ENCODE peak calls at places on chromosomes 16 and 17, in five cellular contexts. S is cardiac muscle cell, Y is prostate gland, J is tibial nerve, A is heart left ventricle. E is an unnamed sample.

GRCh38 chr16:87331241-87331801 is 14.1 kb upstream of the C16orf95 start:
- DNase-seq in S (no peak), Y (no peak), J (no peak), A (no peak), E (no peak)

GRCh38 chr17:17387461-17388362 is 84.5 kb downstream of the NT5M start:
- DNase-seq in S (no peak), Y (no peak), J (no peak), A (no peak), E (no peak)

GRCh38 chr17:31321481-31321880 is at the start of gene EVI2A:
- DNase-seq in S (peak; percentile 88), Y (no peak), J (no peak), A (peak; percentile 15), E (peak; percentile 54)

GRCh38 chr16:10521681-10522274 is 58.6 kb downstream of the EMP2 start:
- DNase-seq in S (peak; percentile 75), Y (peak; percentile 47), J (peak; percentile 69), A (peak; percentile 52), E (no peak)

GRCh38 chr17:13405080-13405479 is 196.6 kb downstream of the HS3ST3A1 start:
- DNase-seq in S (no peak), Y (no peak), J (no peak), A (no peak), E (no peak)

GRCh38 chr17:57924677-57925076 is 30.5 kb downstream of the CUEDC1 start:
- DNase-seq in S (no peak), Y (no peak), J (no peak), A (peak; percentile 39), E (no peak)

GRCh38 chr17:27413792-27414191 is 42.5 kb upstream of the KSR1 start:
- DNase-seq in S (no peak), Y (no peak), J (no peak), A (no peak), E (no peak)

GRCh38 chr17:2943971-2944370 is 119.4 kb downstream of the OR1D5 start:
- DNase-seq in S (peak; percentile 74), Y (no peak), J (no peak), A (no peak), E (no peak)

GRCh38 chr16:27572711-27573110 is 22.8 kb downstream of the KATNIP start:
- DNase-seq in S (peak; percentile 68), Y (no peak), J (peak; percentile 34), A (no peak), E (no peak)

GRCh38 chr16:17529982-17530760 is 59.4 kb upstream of the XYLT1 start:
- DNase-seq in S (no peak), Y (no peak), J (no peak), A (no peak), E (peak; percentile 15)

GRCh38 chr16:69772560-69773254 is 10.6 kb downstream of the WWP2 start:
- DNase-seq in S (peak; percentile 27), Y (no peak), J (no peak), A (no peak), E (no peak)

GRCh38 chr16:69443809-69444611 is 19.6 kb downstream of the CYB5B start:
- DNase-seq in S (peak; percentile 52), Y (peak; percentile 28), J (peak; percentile 17), A (peak; percentile 14), E (peak; percentile 8)

GRCh38 chr17:62064029-62064790 is 868 bp downstream of the MED13 start:
- DNase-seq in S (peak; percentile 32), Y (peak; percentile 21), J (no peak), A (no peak), E (no peak)

GRCh38 chr16:2852003-2852730 is 5.8 kb downstream of the PRSS22 start:
- DNase-seq in S (no peak), Y (no peak), J (no peak), A (no peak), E (no peak)

GRCh38 chr16:10922328-10923145 is 19.7 kb downstream of the DEXI start:
- DNase-seq in S (peak; percentile 54), Y (no peak), J (peak; percentile 30), A (peak; percentile 69), E (no peak)

GRCh38 chr16:4360538-4361021 is 9.5 kb upstream of the PAM16 start:
- DNase-seq in S (peak; percentile 26), Y (no peak), J (no peak), A (no peak), E (no peak)

DNA sequence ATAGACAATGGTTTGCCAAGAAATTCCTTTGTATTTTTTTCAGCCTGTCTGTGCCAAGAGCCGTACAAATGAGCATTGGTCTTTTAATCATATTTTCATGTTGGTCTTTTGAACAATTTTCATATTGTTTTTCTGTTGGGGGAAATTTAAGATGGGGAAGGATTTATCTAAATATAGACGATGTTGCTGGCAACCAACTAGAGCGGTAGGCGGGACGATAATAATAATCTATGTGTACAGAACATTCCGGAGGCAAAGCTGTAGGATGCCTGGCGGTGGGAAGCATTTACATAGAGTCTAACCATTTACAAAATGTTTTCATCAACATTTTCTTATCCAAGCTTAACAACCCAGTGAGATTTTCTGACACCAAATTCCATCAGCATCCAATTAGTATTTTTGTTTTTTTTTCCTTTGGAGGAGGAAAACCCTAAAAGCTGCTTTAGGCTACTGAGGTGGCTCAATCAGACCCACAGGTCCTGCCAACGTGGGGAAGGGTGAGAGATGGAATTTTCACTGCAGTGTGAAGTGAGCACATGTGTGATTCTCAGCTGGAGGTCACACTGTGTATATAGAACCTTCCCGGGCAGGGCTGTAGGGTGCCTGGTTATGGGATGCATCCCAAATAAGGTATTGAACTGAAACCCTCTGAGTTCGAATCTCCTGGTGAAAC is 11.7 kb upstream of the SEC14L1 start:
- DNase-seq in S (peak; percentile 69), Y (no peak), J (no peak), A (no peak), E (no peak)
- H3K27ac ChIP-seq in S (no peak overlapping the region), Y (no peak overlapping the region), J (peak overlapping the region; percentile 81), A (peak overlapping the region; percentile 88), E (no peak overlapping the region)

DNA sequence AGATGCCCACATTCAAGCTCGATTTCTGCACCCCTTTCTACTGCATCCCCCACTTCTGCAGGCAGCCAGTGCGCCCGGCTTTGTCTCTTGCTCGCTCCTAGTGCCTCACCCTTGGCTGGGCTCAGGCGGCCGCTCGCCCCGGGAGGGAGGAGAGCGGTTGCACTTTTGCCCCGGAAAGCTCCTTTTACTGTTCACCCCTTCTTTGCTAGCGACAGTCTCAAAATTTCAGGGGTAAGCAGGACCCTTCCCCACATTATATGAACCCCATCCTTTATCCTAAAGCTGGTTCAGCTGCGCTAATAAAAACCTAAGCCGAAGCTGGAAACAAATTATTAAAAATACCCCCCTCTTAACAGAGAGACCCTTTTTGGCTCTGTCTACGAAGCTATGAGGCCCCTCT is 987 bp downstream of the HOXB5 start:
- DNase-seq in S (no peak), Y (no peak), J (no peak), A (no peak), E (no peak)
- H3K27me3 ChIP-seq in S (peaks cover 100% of the 10 kb centered on the region), Y (peaks cover 39% of the 10 kb centered on the region), J (peaks cover 100% of the 10 kb centered on the region), A (peaks cover 95% of the 10 kb centered on the region), E (peaks cover 95% of the 10 kb centered on the region)

GRCh38 chr16:67028555-67029248 is at the start of gene CBFB:
- DNase-seq in S (peak; percentile 96), Y (peak; percentile 90), J (peak; percentile 84), A (peak; percentile 94), E (peak; percentile 89)
- TF ChIP-seq CTCF in S (no peak), Y (peak; percentile 40), J (no peak), A (no peak), E (peak; percentile 16)

DNA sequence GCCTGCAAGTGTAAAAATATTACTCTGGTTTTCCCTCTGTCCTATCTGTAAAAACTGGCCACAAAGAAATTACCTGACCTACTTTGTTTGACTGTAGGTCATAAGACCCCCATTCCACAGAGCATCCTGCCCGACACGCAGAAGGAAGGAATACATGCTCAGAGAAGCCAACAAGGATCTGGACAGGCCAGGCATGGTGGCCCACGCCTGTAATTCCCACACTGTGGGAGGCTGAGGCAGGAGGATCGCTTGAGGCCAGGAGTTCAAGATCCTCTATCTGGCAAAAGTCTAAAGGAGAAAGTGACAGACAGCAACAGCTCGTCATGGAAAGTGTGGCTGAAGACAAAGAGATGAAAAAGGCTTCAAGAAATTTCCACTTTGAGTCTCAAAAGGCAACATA is 78.2 kb upstream of the RNU2-1 start:
- DNase-seq in S (no peak), Y (no peak), J (peak; percentile 1), A (no peak), E (no peak)
- H3K27ac ChIP-seq in S (no peak overlapping the region), Y (no peak overlapping the region), J (no peak overlapping the region), A (no peak overlapping the region), E (no peak overlapping the region)

GRCh38 chr17:74125160-74125559 is 78.3 kb upstream of the RPL38 start:
- DNase-seq in S (no peak), Y (no peak), J (no peak), A (no peak), E (no peak)

GRCh38 chr17:74126179-74126900 is 77.1 kb upstream of the RPL38 start:
- DNase-seq in S (no peak), Y (no peak), J (no peak), A (no peak), E (no peak)

GRCh38 chr17:74123350-74123749 is 80.1 kb upstream of the RPL38 start:
- DNase-seq in S (peak; percentile 4), Y (no peak), J (no peak), A (no peak), E (no peak)

GRCh38 chr17:74126959-74127358 is 76.5 kb upstream of the RPL38 start:
- DNase-seq in S (no peak), Y (no peak), J (no peak), A (no peak), E (no peak)

GRCh38 chr17:74123866-74124265 is 79.6 kb upstream of the RPL38 start:
- DNase-seq in S (no peak), Y (no peak), J (no peak), A (no peak), E (no peak)
- H3K27me3 ChIP-seq in S (no peaks in the 10 kb centered on the region), Y (no peaks in the 10 kb centered on the region), J (peaks cover 12% of the 10 kb centered on the region), A (peaks cover 2% of the 10 kb centered on the region), E (no peaks in the 10 kb centered on the region)

GRCh38 chr16:88817785-88818609 is 6.3 kb upstream of the APRT start:
- DNase-seq in S (no peak), Y (no peak), J (no peak), A (no peak), E (no peak)

GRCh38 chr16:88815227-88815626 is 3.5 kb upstream of the APRT start:
- DNase-seq in S (no peak), Y (no peak), J (no peak), A (no peak), E (no peak)

GRCh38 chr16:88818610-88818874 is 6.8 kb upstream of the APRT start:
- DNase-seq in S (no peak), Y (no peak), J (no peak), A (no peak), E (no peak)

GRCh38 chr16:88815901-88816589 is 4.3 kb upstream of the APRT start:
- DNase-seq in S (peak; percentile 22), Y (no peak), J (no peak), A (no peak), E (peak; percentile 29)

GRCh38 chr16:88816736-88817535 is 5.2 kb upstream of the APRT start:
- DNase-seq in S (no peak), Y (no peak), J (no peak), A (no peak), E (no peak)
- TF ChIP-seq CTCF in S (no peak), Y (no peak), J (no peak), A (no peak), E (no peak)

GRCh38 chr16:67885976-67886375 is 1.3 kb downstream of the NRN1L start:
- DNase-seq in S (no peak), Y (no peak), J (no peak), A (no peak), E (no peak)

GRCh38 chr16:67883872-67884261 is 818 bp upstream of the NRN1L start:
- DNase-seq in S (peak; percentile 59), Y (peak; percentile 62), J (peak; percentile 61), A (peak; percentile 48), E (peak; percentile 70)

GRCh38 chr16:67883146-67883871 is 1.4 kb upstream of the NRN1L start:
- DNase-seq in S (no peak), Y (no peak), J (no peak), A (no peak), E (no peak)

GRCh38 chr16:67885545-67885944 is 860 bp downstream of the NRN1L start:
- DNase-seq in S (no peak), Y (no peak), J (no peak), A (no peak), E (no peak)

GRCh38 chr16:67884684-67885083 is at the start of gene NRN1L:
- DNase-seq in S (peak; percentile 95), Y (peak; percentile 93), J (peak; percentile 86), A (peak; percentile 91), E (no peak)
- H3K27ac ChIP-seq in S (no peak within 1 kb of the TSS), Y (peak within 1 kb of the TSS; percentile 56), J (peak within 1 kb of the TSS; percentile 71), A (peak within 1 kb of the TSS; percentile 87), E (no peak within 1 kb of the TSS)

E was measured in CD4-positive, alpha-beta T cell.